ENCODE peak calls at places on chromosomes 1 and 21, in seven cellular contexts. Q, H, D, X, G, Y and K are unnamed samples.

GRCh38 chr1:234125283-234125682 is 220.8 kb downstream of the SLC35F3 start:
- DNase-seq in G (peak), Q (no peak), X (peak), D (peak), Y (no peak), H (peak), K (no peak)

GRCh38 chr21:43975469-43976098 is 36.5 kb upstream of the TRAPPC10 start:
- DNase-seq in H (peak), X (peak), Q (peak), G (peak), Y (peak), D (peak), K (peak)

GRCh38 chr1:35043498-35043897 is 11.8 kb upstream of the ZMYM6 start:
- DNase-seq in X (no peak), H (no peak), D (no peak), Q (no peak), Y (no peak), G (no peak), K (no peak)

GRCh38 chr1:12040457-12041051 is 21.3 kb downstream of the MIIP start:
- DNase-seq in G (peak), Y (peak), H (peak), D (no peak), Q (no peak), X (no peak), K (peak)

GRCh38 chr21:44969066-44969649 is 29.3 kb downstream of the SLX9 start:
- DNase-seq in Y (no peak), Q (no peak), H (no peak), X (no peak), G (peak), D (no peak), K (no peak)

GRCh38 chr1:92298213-92298572 is 594 bp downstream of the GLMN start:
- DNase-seq in Y (no peak), X (no peak), H (no peak), Q (no peak), D (no peak), G (no peak), K (no peak)

GRCh38 chr1:150008699-150009098 is 1.8 kb downstream of the OTUD7B start:
- DNase-seq in Y (no peak), X (no peak), G (no peak), H (no peak), Q (no peak), D (no peak), K (no peak)

GRCh38 chr1:237677979-237678378 is 212.7 kb downstream of the ZP4 start:
- DNase-seq in Q (no peak), D (no peak), X (no peak), H (no peak), Y (peak), G (peak), K (peak)

GRCh38 chr1:231612393-231613089 is 14.0 kb upstream of the DISC1 start:
- DNase-seq in X (peak), H (no peak), D (no peak), G (no peak), Y (no peak), Q (peak), K (no peak)

GRCh38 chr1:39539252-39539790 is 37.3 kb downstream of the PABPC4 start:
- DNase-seq in X (peak), H (peak), D (peak), G (peak), Y (peak), Q (peak), K (peak)

GRCh38 chr1:176102243-176102642 is 104.8 kb downstream of the COP1 start:
- DNase-seq in Y (peak), D (no peak), X (no peak), H (peak), G (peak), Q (no peak), K (no peak)

GRCh38 chr1:183592733-183593132 is 2.5 kb upstream of the NCF2 start:
- DNase-seq in Y (no peak), H (no peak), G (no peak), D (no peak), X (no peak), Q (no peak), K (no peak)

GRCh38 chr1:33390550-33390949 is 40.3 kb downstream of the PHC2 start:
- DNase-seq in D (no peak), X (no peak), G (peak), H (peak), Y (peak), Q (no peak), K (peak)

GRCh38 chr21:46092811-46093667 is 4.9 kb upstream of the COL6A2 start:
- DNase-seq in G (peak), X (no peak), D (no peak), H (peak), Q (no peak), Y (no peak), K (no peak)

GRCh38 chr1:56435434-56436337 is 143.7 kb downstream of the PLPP3 start:
- DNase-seq in Q (peak), Y (no peak), X (no peak), H (no peak), D (no peak), G (no peak), K (no peak)

GRCh38 chr1:11391327-11391726 is 87.6 kb upstream of the DISP3 start:
- DNase-seq in Y (no peak), H (no peak), X (no peak), Q (no peak), G (no peak), D (no peak), K (no peak)

GRCh38 chr21:35801388-35801787 is 258.9 kb downstream of the SETD4 start:
- DNase-seq in Q (no peak), G (no peak), H (no peak), D (no peak), X (no peak), Y (no peak), K (no peak)

GRCh38 chr1:172973424-172973823 is 77.3 kb downstream of the TNFSF18 start:
- DNase-seq in H (no peak), Y (no peak), G (no peak), X (no peak), Q (no peak), D (no peak), K (no peak)

GRCh38 chr1:5632814-5633213 is 359.4 kb downstream of the NPHP4 start:
- DNase-seq in Q (no peak), Y (no peak), G (no peak), D (no peak), H (no peak), X (no peak), K (no peak)

GRCh38 chr1:207791290-207791689 is 39.4 kb downstream of the CD46 start:
- DNase-seq in X (no peak), D (no peak), G (no peak), Y (no peak), H (no peak), Q (no peak), K (no peak)

GRCh38 chr1:230459463-230459862 is 33.3 kb upstream of the PGBD5 start:
- DNase-seq in Y (peak), D (no peak), Q (no peak), H (peak), G (peak), X (no peak), K (no peak)

GRCh38 chr21:25997788-25998611 is 172.6 kb downstream of the APP start:
- DNase-seq in H (no peak), G (no peak), D (no peak), Y (peak), X (no peak), Q (peak), K (no peak)

GRCh38 chr1:230120949-230121381 is 53.9 kb downstream of the GALNT2 start:
- DNase-seq in H (no peak), G (no peak), Q (no peak), Y (peak), X (no peak), D (no peak), K (no peak)

GRCh38 chr1:75502776-75503175 is 108.1 kb downstream of the SLC44A5 start:
- DNase-seq in X (no peak), H (no peak), Y (peak), D (no peak), Q (no peak), G (peak), K (no peak)

GRCh38 chr1:156259805-156260204 is 11.9 kb upstream of the PAQR6 start:
- DNase-seq in G (no peak), Q (peak), D (no peak), Y (no peak), H (no peak), X (no peak), K (no peak)

GRCh38 chr1:165717918-165718515 is 19.7 kb upstream of the ALDH9A1 start:
- DNase-seq in G (peak), Q (peak), Y (peak), X (no peak), D (no peak), H (peak), K (peak)

GRCh38 chr1:43908858-43909257 is 24.7 kb upstream of the ARTN start:
- DNase-seq in D (no peak), G (peak), Q (no peak), H (no peak), X (no peak), Y (no peak), K (no peak)

GRCh38 chr1:2356401-2356800 is 35.0 kb downstream of the MORN1 start:
- DNase-seq in G (no peak), H (no peak), X (no peak), D (no peak), Y (no peak), Q (no peak), K (no peak)

GRCh38 chr1:1245178-1245839 is 1.2 kb downstream of the C1QTNF12 start:
- DNase-seq in H (no peak), D (no peak), Q (no peak), X (no peak), Y (no peak), G (no peak), K (no peak)

GRCh38 chr1:53710584-53710983 is 28.4 kb downstream of the GLIS1 start:
- DNase-seq in G (no peak), H (no peak), D (no peak), Q (no peak), X (no peak), Y (no peak), K (no peak)

GRCh38 chr1:169891539-169891885 is 2.2 kb downstream of the SCYL3 start:
- DNase-seq in Y (no peak), D (no peak), H (no peak), Q (no peak), X (no peak), G (no peak), K (no peak)

GRCh38 chr21:33909756-33910155 is 5.8 kb downstream of the ATP5PO start:
- DNase-seq in Y (no peak), X (no peak), G (no peak), Q (no peak), D (no peak), H (no peak), K (no peak)

GRCh38 chr21:43598416-43599120 is 60.7 kb downstream of the HSF2BP start:
- DNase-seq in Y (peak), H (peak), Q (no peak), G (peak), X (no peak), D (no peak), K (peak)

GRCh38 chr1:208189183-208189582 is 55.0 kb downstream of the PLXNA2 start:
- DNase-seq in G (peak), Y (no peak), H (no peak), D (no peak), X (no peak), Q (no peak), K (no peak)

GRCh38 chr1:2307943-2308342 is 79.8 kb downstream of the SKI start:
- DNase-seq in Y (no peak), H (no peak), G (no peak), D (no peak), Q (no peak), X (no peak), K (no peak)

GRCh38 chr1:19122668-19123067 is 87.4 kb downstream of the UBR4 start:
- DNase-seq in G (peak), Y (peak), H (peak), X (no peak), D (no peak), Q (no peak), K (no peak)

GRCh38 chr1:23638188-23638619 is 53.4 kb upstream of the RPL11 start:
- DNase-seq in X (no peak), G (peak), Q (no peak), H (no peak), Y (no peak), D (no peak), K (no peak)

GRCh38 chr1:229888561-229889001 is 178.5 kb upstream of the GALNT2 start:
- DNase-seq in H (no peak), G (no peak), X (no peak), D (no peak), Y (no peak), Q (no peak), K (no peak)